ENCODE peak calls at places on chromosome 12, in seven cellular contexts. C is upper lobe of right lung, R is left ventricle myocardium inferior, P is tibial artery, I is endothelial cell, A is BE2C, M is RWPE1. U is an unnamed sample.

GRCh38 chr12:53967451-53968059 is 5.4 kb upstream of the HOXC11 start:
- DNase-seq in M (no peak), A (no peak), P (no peak), R (no peak), C (no peak), I (no peak), U (no peak)

GRCh38 chr12:110600254-110600653 is 13.7 kb upstream of the TCTN1 start:
- DNase-seq in C (no peak), I (no peak), A (no peak), R (no peak), M (peak; percentile 58), P (no peak), U (no peak)

GRCh38 chr12:60830381-60830780 is 1234.6 kb downstream of the SLC16A7 start:
- DNase-seq in R (no peak), A (no peak), C (no peak), M (peak; percentile 22), I (no peak), P (no peak), U (no peak)

GRCh38 chr12:126385785-126386184 is 1320.5 kb downstream of the AACS start:
- DNase-seq in I (no peak), M (no peak), R (no peak), A (no peak), C (no peak), P (no peak), U (no peak)

GRCh38 chr12:82300611-82301010 is 57.6 kb downstream of the CCDC59 start:
- DNase-seq in I (no peak), R (no peak), M (no peak), C (no peak), P (no peak), A (no peak), U (no peak)

GRCh38 chr12:47573146-47573659 is 132.6 kb downstream of the RPAP3 start:
- DNase-seq in P (no peak), M (no peak), A (no peak), I (no peak), R (no peak), C (no peak), U (no peak)

GRCh38 chr12:66065623-66066022 is 64.9 kb downstream of the LLPH start:
- DNase-seq in A (no peak), C (no peak), I (no peak), M (no peak), P (no peak), R (no peak), U (no peak)

GRCh38 chr12:120677765-120678473 is 9.0 kb upstream of the MLEC start:
- DNase-seq in P (no peak), A (no peak), C (no peak), M (no peak), R (peak; percentile 47), I (no peak), U (no peak)

GRCh38 chr12:53798575-53798974 is 46.8 kb upstream of the CISTR start:
- DNase-seq in A (no peak), M (peak; percentile 27), P (no peak), I (no peak), R (no peak), C (no peak), U (no peak)

GRCh38 chr12:52060498-52061177 is 9.1 kb upstream of the ATG101 start:
- DNase-seq in I (no peak), R (no peak), C (no peak), A (no peak), P (no peak), M (no peak), U (no peak)

GRCh38 chr12:91565246-91565645 is 382.6 kb upstream of the DCN start:
- DNase-seq in C (no peak), I (no peak), M (no peak), R (no peak), P (no peak), A (no peak), U (no peak)

GRCh38 chr12:9692909-9693308 is 23.4 kb downstream of the CLEC2D start:
- DNase-seq in A (no peak), I (no peak), R (no peak), P (no peak), C (no peak), M (no peak), U (no peak)

GRCh38 chr12:51871918-51872688 is 15.8 kb upstream of the ANKRD33 start:
- DNase-seq in A (no peak), P (no peak), I (no peak), R (no peak), C (peak; percentile 38), M (no peak), U (no peak)

GRCh38 chr12:32535260-32535999 is 136.1 kb downstream of the FGD4 start:
- DNase-seq in R (peak; percentile 89), M (peak; percentile 38), A (peak; percentile 88), C (peak; percentile 88), P (peak; percentile 81), I (peak; percentile 9), U (no peak)

GRCh38 chr12:120668091-120668796 is 18.7 kb upstream of the MLEC start:
- DNase-seq in C (no peak), M (no peak), P (no peak), A (no peak), R (no peak), I (no peak), U (no peak)

GRCh38 chr12:47023944-47024343 is 55.5 kb upstream of the PCED1B start:
- DNase-seq in I (no peak), R (no peak), C (no peak), P (no peak), M (no peak), A (no peak), U (no peak)

GRCh38 chr12:52280319-52280795 is 5.9 kb downstream of the KRT86 start:
- DNase-seq in M (peak; percentile 93), I (no peak), R (no peak), P (peak; percentile 47), A (no peak), C (peak; percentile 84), U (peak; percentile 57)

GRCh38 chr12:44217146-44217883 is 381.4 kb downstream of the TMEM117 start:
- DNase-seq in M (peak; percentile 13), I (no peak), P (no peak), R (no peak), A (no peak), C (no peak), U (no peak)

GRCh38 chr12:83958997-83959396 is 953.6 kb downstream of the SLC6A15 start:
- DNase-seq in A (no peak), C (no peak), R (no peak), P (no peak), M (no peak), I (no peak), U (no peak)

GRCh38 chr12:83954071-83954789 is 958.4 kb downstream of the SLC6A15 start:
- DNase-seq in A (no peak), C (no peak), P (no peak), R (no peak), M (no peak), I (no peak), U (no peak)

GRCh38 chr12:83960767-83961166 is 951.8 kb downstream of the SLC6A15 start:
- DNase-seq in R (no peak), P (no peak), C (no peak), I (no peak), A (no peak), M (no peak), U (no peak)

GRCh38 chr12:83954939-83955601 is 957.5 kb downstream of the SLC6A15 start:
- DNase-seq in C (no peak), P (no peak), R (no peak), M (no peak), A (no peak), I (no peak), U (no peak)
- TF ChIP-seq CTCF in C (no peak), P (no peak), R (no peak), M (no peak), A (peak; percentile 41), I (no peak), U (peak; percentile 36)

GRCh38 chr12:97324471-97324870 is 138.1 kb upstream of the RMST start:
- DNase-seq in I (no peak), A (no peak), C (no peak), P (no peak), M (no peak), R (no peak), U (no peak)
- TF ChIP-seq CTCF in I (no peak), A (no peak), C (no peak), P (no peak), M (no peak), R (no peak), U (no peak)

DNA sequence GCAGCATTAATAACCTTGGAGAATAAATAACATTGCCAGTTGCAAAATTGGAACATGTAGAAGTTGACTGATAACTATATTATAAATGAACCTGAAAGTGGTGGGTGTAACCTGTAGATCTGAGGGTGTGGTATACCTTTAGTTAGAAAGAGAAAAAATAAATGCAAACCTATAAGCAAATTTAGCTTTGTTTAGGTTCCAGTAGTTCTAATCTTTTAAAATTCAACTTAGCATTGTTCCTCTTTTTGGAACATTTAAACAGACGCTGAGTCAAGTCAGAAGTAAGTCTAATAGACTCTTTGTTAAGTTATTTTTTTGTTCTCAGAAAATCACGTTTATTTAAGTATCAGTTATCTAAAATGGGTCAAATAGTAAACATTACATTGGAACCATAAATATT is 120.0 kb downstream of the DNAI7 start:
- DNase-seq in M (no peak), I (no peak), C (no peak), A (no peak), R (no peak), P (no peak), U (no peak)
- TF ChIP-seq CTCF in M (no peak), I (no peak), C (no peak), A (no peak), R (no peak), P (no peak), U (no peak)

GRCh38 chr12:117417004-117417403 is 55.6 kb upstream of the NOS1 start:
- DNase-seq in R (no peak), P (no peak), C (no peak), A (no peak), M (no peak), I (no peak), U (no peak)
- TF ChIP-seq CTCF in R (no peak), P (no peak), C (no peak), A (no peak), M (no peak), I (no peak), U (no peak)

DNA sequence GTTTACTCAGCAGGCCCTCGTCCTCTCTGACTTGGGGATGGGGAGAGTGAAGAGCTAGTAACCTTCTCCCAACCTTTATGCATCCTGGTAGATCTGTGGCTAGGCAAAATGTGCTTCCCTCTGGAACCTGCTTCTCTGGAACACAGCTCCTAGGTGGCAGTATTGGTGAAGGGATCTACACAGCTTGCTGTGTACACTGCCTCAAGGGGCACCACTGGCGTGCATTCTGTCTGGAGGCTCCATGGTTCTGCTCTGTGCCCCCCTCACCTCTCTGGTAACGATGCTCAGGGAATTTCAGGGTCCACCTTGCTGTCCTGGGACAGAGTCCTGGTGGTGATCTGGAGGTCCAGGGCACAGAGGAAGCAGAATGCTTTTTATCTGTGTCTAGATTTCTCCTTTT is 43.5 kb upstream of the KCNA5 start:
- DNase-seq in M (no peak), C (no peak), A (no peak), R (no peak), I (no peak), P (no peak), U (no peak)
- TF ChIP-seq CTCF in M (no peak), C (no peak), A (no peak), R (no peak), I (no peak), P (no peak), U (no peak)